ENCODE peak calls at places on chromosomes 7 and 10, in seven cellular contexts. One of them, this sample, is unnamed.

GRCh38 chr10:59324597-59324996 is 37.8 kb downstream of the FAM13C start:
- DNase-seq in A549: no peak
- DNase-seq in activated CD8-positive, alpha-beta memory T cell treated with anti-CD3 and anti-CD28 coated beads for 4 hours: no peak
- DNase-seq in stimulated activated naive CD8-positive, alpha-beta T cell treated with anti-CD3 and anti-CD28 coated beads, Interleukin-15, Interleukin-2, amounts not matched to agents 100 U/mL and 50 U/mL, for 24 hours: no peak
- DNase-seq in iPS-NIHi11: no peak
- DNase-seq in stimulated activated CD8-positive, alpha-beta memory T cell treated with anti-CD3 and anti-CD28 coated beads, Interleukin-7, amount 100 ng/mL, for 48 hours: no peak
- DNase-seq in endothelial cell: no peak
- DNase-seq in this sample: no peak

GRCh38 chr7:80896856-80897598 is 21.8 kb downstream of the SEMA3C start:
- DNase-seq in A549: no peak
- DNase-seq in activated CD8-positive, alpha-beta memory T cell treated with anti-CD3 and anti-CD28 coated beads for 4 hours: no peak
- DNase-seq in stimulated activated naive CD8-positive, alpha-beta T cell treated with anti-CD3 and anti-CD28 coated beads, Interleukin-15, Interleukin-2, amounts not matched to agents 100 U/mL and 50 U/mL, for 24 hours: no peak
- DNase-seq in iPS-NIHi11: no peak
- DNase-seq in stimulated activated CD8-positive, alpha-beta memory T cell treated with anti-CD3 and anti-CD28 coated beads, Interleukin-7, amount 100 ng/mL, for 48 hours: no peak
- DNase-seq in endothelial cell: no peak
- DNase-seq in this sample: no peak

GRCh38 chr10:48681749-48682148 is 2.9 kb upstream of the WDFY4 start:
- DNase-seq in A549: no peak
- DNase-seq in activated CD8-positive, alpha-beta memory T cell treated with anti-CD3 and anti-CD28 coated beads for 4 hours: no peak
- DNase-seq in stimulated activated naive CD8-positive, alpha-beta T cell treated with anti-CD3 and anti-CD28 coated beads, Interleukin-15, Interleukin-2, amounts not matched to agents 100 U/mL and 50 U/mL, for 24 hours: no peak
- DNase-seq in iPS-NIHi11: no peak
- DNase-seq in stimulated activated CD8-positive, alpha-beta memory T cell treated with anti-CD3 and anti-CD28 coated beads, Interleukin-7, amount 100 ng/mL, for 48 hours: no peak
- DNase-seq in endothelial cell: no peak
- DNase-seq in this sample: no peak

GRCh38 chr7:5043661-5044060 is 2.0 kb upstream of the RBAK start:
- DNase-seq in A549: no peak
- DNase-seq in activated CD8-positive, alpha-beta memory T cell treated with anti-CD3 and anti-CD28 coated beads for 4 hours: no peak
- DNase-seq in stimulated activated naive CD8-positive, alpha-beta T cell treated with anti-CD3 and anti-CD28 coated beads, Interleukin-15, Interleukin-2, amounts not matched to agents 100 U/mL and 50 U/mL, for 24 hours: no peak
- DNase-seq in iPS-NIHi11: no peak
- DNase-seq in stimulated activated CD8-positive, alpha-beta memory T cell treated with anti-CD3 and anti-CD28 coated beads, Interleukin-7, amount 100 ng/mL, for 48 hours: no peak
- DNase-seq in endothelial cell: no peak
- DNase-seq in this sample: no peak

GRCh38 chr7:98828368-98828767 is 41.4 kb downstream of the TMEM130 start:
- DNase-seq in A549: no peak
- DNase-seq in activated CD8-positive, alpha-beta memory T cell treated with anti-CD3 and anti-CD28 coated beads for 4 hours: no peak
- DNase-seq in stimulated activated naive CD8-positive, alpha-beta T cell treated with anti-CD3 and anti-CD28 coated beads, Interleukin-15, Interleukin-2, amounts not matched to agents 100 U/mL and 50 U/mL, for 24 hours: no peak
- DNase-seq in iPS-NIHi11: no peak
- DNase-seq in stimulated activated CD8-positive, alpha-beta memory T cell treated with anti-CD3 and anti-CD28 coated beads, Interleukin-7, amount 100 ng/mL, for 48 hours: no peak
- DNase-seq in endothelial cell: no peak
- DNase-seq in this sample: no peak

GRCh38 chr7:100504887-100505611 is 21.3 kb downstream of the NYAP1 start:
- DNase-seq in A549: no peak
- DNase-seq in activated CD8-positive, alpha-beta memory T cell treated with anti-CD3 and anti-CD28 coated beads for 4 hours: no peak
- DNase-seq in stimulated activated naive CD8-positive, alpha-beta T cell treated with anti-CD3 and anti-CD28 coated beads, Interleukin-15, Interleukin-2, amounts not matched to agents 100 U/mL and 50 U/mL, for 24 hours: no peak
- DNase-seq in iPS-NIHi11: no peak
- DNase-seq in stimulated activated CD8-positive, alpha-beta memory T cell treated with anti-CD3 and anti-CD28 coated beads, Interleukin-7, amount 100 ng/mL, for 48 hours: no peak
- DNase-seq in endothelial cell: no peak
- DNase-seq in this sample: no peak

GRCh38 chr10:1398626-1399410 is 338.5 kb downstream of the ADARB2 start:
- DNase-seq in A549: no peak
- DNase-seq in activated CD8-positive, alpha-beta memory T cell treated with anti-CD3 and anti-CD28 coated beads for 4 hours: no peak
- DNase-seq in stimulated activated naive CD8-positive, alpha-beta T cell treated with anti-CD3 and anti-CD28 coated beads, Interleukin-15, Interleukin-2, amounts not matched to agents 100 U/mL and 50 U/mL, for 24 hours: no peak
- DNase-seq in iPS-NIHi11: no peak
- DNase-seq in stimulated activated CD8-positive, alpha-beta memory T cell treated with anti-CD3 and anti-CD28 coated beads, Interleukin-7, amount 100 ng/mL, for 48 hours: no peak
- DNase-seq in endothelial cell: no peak
- DNase-seq in this sample: no peak

GRCh38 chr7:29449569-29450260 is 113.9 kb upstream of the PRR15 start:
- DNase-seq in A549: peak; percentile 65
- DNase-seq in activated CD8-positive, alpha-beta memory T cell treated with anti-CD3 and anti-CD28 coated beads for 4 hours: no peak
- DNase-seq in stimulated activated naive CD8-positive, alpha-beta T cell treated with anti-CD3 and anti-CD28 coated beads, Interleukin-15, Interleukin-2, amounts not matched to agents 100 U/mL and 50 U/mL, for 24 hours: no peak
- DNase-seq in iPS-NIHi11: no peak
- DNase-seq in stimulated activated CD8-positive, alpha-beta memory T cell treated with anti-CD3 and anti-CD28 coated beads, Interleukin-7, amount 100 ng/mL, for 48 hours: no peak
- DNase-seq in endothelial cell: no peak
- DNase-seq in this sample: no peak

GRCh38 chr10:93498196-93498595 is 1.8 kb downstream of the CEP55 start:
- DNase-seq in A549: no peak
- DNase-seq in activated CD8-positive, alpha-beta memory T cell treated with anti-CD3 and anti-CD28 coated beads for 4 hours: no peak
- DNase-seq in stimulated activated naive CD8-positive, alpha-beta T cell treated with anti-CD3 and anti-CD28 coated beads, Interleukin-15, Interleukin-2, amounts not matched to agents 100 U/mL and 50 U/mL, for 24 hours: no peak
- DNase-seq in iPS-NIHi11: no peak
- DNase-seq in stimulated activated CD8-positive, alpha-beta memory T cell treated with anti-CD3 and anti-CD28 coated beads, Interleukin-7, amount 100 ng/mL, for 48 hours: no peak
- DNase-seq in endothelial cell: no peak
- DNase-seq in this sample: no peak

GRCh38 chr10:60048146-60048545 is 141.8 kb upstream of the CCDC6 start:
- DNase-seq in A549: no peak
- DNase-seq in activated CD8-positive, alpha-beta memory T cell treated with anti-CD3 and anti-CD28 coated beads for 4 hours: no peak
- DNase-seq in stimulated activated naive CD8-positive, alpha-beta T cell treated with anti-CD3 and anti-CD28 coated beads, Interleukin-15, Interleukin-2, amounts not matched to agents 100 U/mL and 50 U/mL, for 24 hours: no peak
- DNase-seq in iPS-NIHi11: peak; percentile 61
- DNase-seq in stimulated activated CD8-positive, alpha-beta memory T cell treated with anti-CD3 and anti-CD28 coated beads, Interleukin-7, amount 100 ng/mL, for 48 hours: no peak
- DNase-seq in endothelial cell: peak; percentile 14
- DNase-seq in this sample: no peak

GRCh38 chr7:139016931-139017511 is 18.8 kb downstream of the ZC3HAV1L start:
- DNase-seq in A549: peak; percentile 95
- DNase-seq in activated CD8-positive, alpha-beta memory T cell treated with anti-CD3 and anti-CD28 coated beads for 4 hours: peak; percentile 33
- DNase-seq in stimulated activated naive CD8-positive, alpha-beta T cell treated with anti-CD3 and anti-CD28 coated beads, Interleukin-15, Interleukin-2, amounts not matched to agents 100 U/mL and 50 U/mL, for 24 hours: peak; percentile 57
- DNase-seq in iPS-NIHi11: peak; percentile 87
- DNase-seq in stimulated activated CD8-positive, alpha-beta memory T cell treated with anti-CD3 and anti-CD28 coated beads, Interleukin-7, amount 100 ng/mL, for 48 hours: peak; percentile 8
- DNase-seq in endothelial cell: peak; percentile 57
- DNase-seq in this sample: peak; percentile 25

GRCh38 chr7:67724955-67725354 is 728.3 kb downstream of the TYW1 start:
- DNase-seq in A549: no peak
- DNase-seq in activated CD8-positive, alpha-beta memory T cell treated with anti-CD3 and anti-CD28 coated beads for 4 hours: no peak
- DNase-seq in stimulated activated naive CD8-positive, alpha-beta T cell treated with anti-CD3 and anti-CD28 coated beads, Interleukin-15, Interleukin-2, amounts not matched to agents 100 U/mL and 50 U/mL, for 24 hours: no peak
- DNase-seq in iPS-NIHi11: no peak
- DNase-seq in stimulated activated CD8-positive, alpha-beta memory T cell treated with anti-CD3 and anti-CD28 coated beads, Interleukin-7, amount 100 ng/mL, for 48 hours: no peak
- DNase-seq in endothelial cell: no peak
- DNase-seq in this sample: no peak

GRCh38 chr7:97004931-97005763 is at the start of gene DLX6:
- DNase-seq in A549: peak; percentile 89
- DNase-seq in activated CD8-positive, alpha-beta memory T cell treated with anti-CD3 and anti-CD28 coated beads for 4 hours: no peak
- DNase-seq in stimulated activated naive CD8-positive, alpha-beta T cell treated with anti-CD3 and anti-CD28 coated beads, Interleukin-15, Interleukin-2, amounts not matched to agents 100 U/mL and 50 U/mL, for 24 hours: peak; percentile 56
- DNase-seq in iPS-NIHi11: peak; percentile 88
- DNase-seq in stimulated activated CD8-positive, alpha-beta memory T cell treated with anti-CD3 and anti-CD28 coated beads, Interleukin-7, amount 100 ng/mL, for 48 hours: no peak
- DNase-seq in endothelial cell: no peak
- DNase-seq in this sample: peak; percentile 88

GRCh38 chr7:40758590-40758989 is 623.8 kb downstream of the SUGCT start:
- DNase-seq in A549: no peak
- DNase-seq in activated CD8-positive, alpha-beta memory T cell treated with anti-CD3 and anti-CD28 coated beads for 4 hours: no peak
- DNase-seq in stimulated activated naive CD8-positive, alpha-beta T cell treated with anti-CD3 and anti-CD28 coated beads, Interleukin-15, Interleukin-2, amounts not matched to agents 100 U/mL and 50 U/mL, for 24 hours: no peak
- DNase-seq in iPS-NIHi11: no peak
- DNase-seq in stimulated activated CD8-positive, alpha-beta memory T cell treated with anti-CD3 and anti-CD28 coated beads, Interleukin-7, amount 100 ng/mL, for 48 hours: no peak
- DNase-seq in endothelial cell: no peak
- DNase-seq in this sample: no peak

GRCh38 chr10:90394306-90394705 is 463.5 kb downstream of the HTR7 start:
- DNase-seq in A549: no peak
- DNase-seq in activated CD8-positive, alpha-beta memory T cell treated with anti-CD3 and anti-CD28 coated beads for 4 hours: no peak
- DNase-seq in stimulated activated naive CD8-positive, alpha-beta T cell treated with anti-CD3 and anti-CD28 coated beads, Interleukin-15, Interleukin-2, amounts not matched to agents 100 U/mL and 50 U/mL, for 24 hours: no peak
- DNase-seq in iPS-NIHi11: peak; percentile 30
- DNase-seq in stimulated activated CD8-positive, alpha-beta memory T cell treated with anti-CD3 and anti-CD28 coated beads, Interleukin-7, amount 100 ng/mL, for 48 hours: no peak
- DNase-seq in endothelial cell: no peak
- DNase-seq in this sample: no peak

GRCh38 chr7:8284606-8285005 is 22.6 kb upstream of the ICA1 start:
- DNase-seq in A549: no peak
- DNase-seq in activated CD8-positive, alpha-beta memory T cell treated with anti-CD3 and anti-CD28 coated beads for 4 hours: no peak
- DNase-seq in stimulated activated naive CD8-positive, alpha-beta T cell treated with anti-CD3 and anti-CD28 coated beads, Interleukin-15, Interleukin-2, amounts not matched to agents 100 U/mL and 50 U/mL, for 24 hours: no peak
- DNase-seq in iPS-NIHi11: no peak
- DNase-seq in stimulated activated CD8-positive, alpha-beta memory T cell treated with anti-CD3 and anti-CD28 coated beads, Interleukin-7, amount 100 ng/mL, for 48 hours: no peak
- DNase-seq in endothelial cell: no peak
- DNase-seq in this sample: no peak

GRCh38 chr7:45153238-45153637 is 4.4 kb upstream of the RAMP3 start:
- DNase-seq in A549: no peak
- DNase-seq in activated CD8-positive, alpha-beta memory T cell treated with anti-CD3 and anti-CD28 coated beads for 4 hours: no peak
- DNase-seq in stimulated activated naive CD8-positive, alpha-beta T cell treated with anti-CD3 and anti-CD28 coated beads, Interleukin-15, Interleukin-2, amounts not matched to agents 100 U/mL and 50 U/mL, for 24 hours: no peak
- DNase-seq in iPS-NIHi11: no peak
- DNase-seq in stimulated activated CD8-positive, alpha-beta memory T cell treated with anti-CD3 and anti-CD28 coated beads, Interleukin-7, amount 100 ng/mL, for 48 hours: no peak
- DNase-seq in endothelial cell: no peak
- DNase-seq in this sample: no peak

GRCh38 chr10:62779487-62780248 is 24.9 kb upstream of the ADO start:
- DNase-seq in A549: no peak
- DNase-seq in activated CD8-positive, alpha-beta memory T cell treated with anti-CD3 and anti-CD28 coated beads for 4 hours: peak; percentile 91
- DNase-seq in stimulated activated naive CD8-positive, alpha-beta T cell treated with anti-CD3 and anti-CD28 coated beads, Interleukin-15, Interleukin-2, amounts not matched to agents 100 U/mL and 50 U/mL, for 24 hours: peak; percentile 89
- DNase-seq in iPS-NIHi11: no peak
- DNase-seq in stimulated activated CD8-positive, alpha-beta memory T cell treated with anti-CD3 and anti-CD28 coated beads, Interleukin-7, amount 100 ng/mL, for 48 hours: peak; percentile 56
- DNase-seq in endothelial cell: no peak
- DNase-seq in this sample: no peak

GRCh38 chr10:9219860-9220259 is 1165.4 kb downstream of the GATA3 start:
- DNase-seq in A549: no peak
- DNase-seq in activated CD8-positive, alpha-beta memory T cell treated with anti-CD3 and anti-CD28 coated beads for 4 hours: no peak
- DNase-seq in stimulated activated naive CD8-positive, alpha-beta T cell treated with anti-CD3 and anti-CD28 coated beads, Interleukin-15, Interleukin-2, amounts not matched to agents 100 U/mL and 50 U/mL, for 24 hours: no peak
- DNase-seq in iPS-NIHi11: no peak
- DNase-seq in stimulated activated CD8-positive, alpha-beta memory T cell treated with anti-CD3 and anti-CD28 coated beads, Interleukin-7, amount 100 ng/mL, for 48 hours: no peak
- DNase-seq in endothelial cell: no peak
- DNase-seq in this sample: no peak

GRCh38 chr7:40644454-40645188 is 509.8 kb downstream of the SUGCT start:
- DNase-seq in A549: no peak
- DNase-seq in activated CD8-positive, alpha-beta memory T cell treated with anti-CD3 and anti-CD28 coated beads for 4 hours: no peak
- DNase-seq in stimulated activated naive CD8-positive, alpha-beta T cell treated with anti-CD3 and anti-CD28 coated beads, Interleukin-15, Interleukin-2, amounts not matched to agents 100 U/mL and 50 U/mL, for 24 hours: peak; percentile 9
- DNase-seq in iPS-NIHi11: no peak
- DNase-seq in stimulated activated CD8-positive, alpha-beta memory T cell treated with anti-CD3 and anti-CD28 coated beads, Interleukin-7, amount 100 ng/mL, for 48 hours: no peak
- DNase-seq in endothelial cell: no peak
- DNase-seq in this sample: no peak

GRCh38 chr10:124681626-124682552 is 62.3 kb downstream of the FAM53B start:
- DNase-seq in A549: no peak
- DNase-seq in activated CD8-positive, alpha-beta memory T cell treated with anti-CD3 and anti-CD28 coated beads for 4 hours: no peak
- DNase-seq in stimulated activated naive CD8-positive, alpha-beta T cell treated with anti-CD3 and anti-CD28 coated beads, Interleukin-15, Interleukin-2, amounts not matched to agents 100 U/mL and 50 U/mL, for 24 hours: no peak
- DNase-seq in iPS-NIHi11: no peak
- DNase-seq in stimulated activated CD8-positive, alpha-beta memory T cell treated with anti-CD3 and anti-CD28 coated beads, Interleukin-7, amount 100 ng/mL, for 48 hours: no peak
- DNase-seq in endothelial cell: no peak
- DNase-seq in this sample: no peak

GRCh38 chr7:136184719-136185118 is 207.6 kb upstream of the MTPN start:
- DNase-seq in A549: no peak
- DNase-seq in activated CD8-positive, alpha-beta memory T cell treated with anti-CD3 and anti-CD28 coated beads for 4 hours: no peak
- DNase-seq in stimulated activated naive CD8-positive, alpha-beta T cell treated with anti-CD3 and anti-CD28 coated beads, Interleukin-15, Interleukin-2, amounts not matched to agents 100 U/mL and 50 U/mL, for 24 hours: no peak
- DNase-seq in iPS-NIHi11: no peak
- DNase-seq in stimulated activated CD8-positive, alpha-beta memory T cell treated with anti-CD3 and anti-CD28 coated beads, Interleukin-7, amount 100 ng/mL, for 48 hours: no peak
- DNase-seq in endothelial cell: no peak
- DNase-seq in this sample: no peak

GRCh38 chr10:86936661-86937501 is 20.5 kb downstream of the MMRN2 start:
- DNase-seq in A549: no peak
- DNase-seq in activated CD8-positive, alpha-beta memory T cell treated with anti-CD3 and anti-CD28 coated beads for 4 hours: no peak
- DNase-seq in stimulated activated naive CD8-positive, alpha-beta T cell treated with anti-CD3 and anti-CD28 coated beads, Interleukin-15, Interleukin-2, amounts not matched to agents 100 U/mL and 50 U/mL, for 24 hours: no peak
- DNase-seq in iPS-NIHi11: no peak
- DNase-seq in stimulated activated CD8-positive, alpha-beta memory T cell treated with anti-CD3 and anti-CD28 coated beads, Interleukin-7, amount 100 ng/mL, for 48 hours: no peak
- DNase-seq in endothelial cell: no peak
- DNase-seq in this sample: no peak

GRCh38 chr10:52729259-52730104 is 43.1 kb downstream of the MBL2 start:
- DNase-seq in A549: peak; percentile 35
- DNase-seq in activated CD8-positive, alpha-beta memory T cell treated with anti-CD3 and anti-CD28 coated beads for 4 hours: no peak
- DNase-seq in stimulated activated naive CD8-positive, alpha-beta T cell treated with anti-CD3 and anti-CD28 coated beads, Interleukin-15, Interleukin-2, amounts not matched to agents 100 U/mL and 50 U/mL, for 24 hours: no peak
- DNase-seq in iPS-NIHi11: peak; percentile 32
- DNase-seq in stimulated activated CD8-positive, alpha-beta memory T cell treated with anti-CD3 and anti-CD28 coated beads, Interleukin-7, amount 100 ng/mL, for 48 hours: no peak
- DNase-seq in endothelial cell: no peak
- DNase-seq in this sample: no peak

GRCh38 chr10:47104786-47105385 is 193.7 kb downstream of the PTPN20 start:
- DNase-seq in A549: no peak
- DNase-seq in activated CD8-positive, alpha-beta memory T cell treated with anti-CD3 and anti-CD28 coated beads for 4 hours: no peak
- DNase-seq in stimulated activated naive CD8-positive, alpha-beta T cell treated with anti-CD3 and anti-CD28 coated beads, Interleukin-15, Interleukin-2, amounts not matched to agents 100 U/mL and 50 U/mL, for 24 hours: no peak
- DNase-seq in iPS-NIHi11: no peak
- DNase-seq in stimulated activated CD8-positive, alpha-beta memory T cell treated with anti-CD3 and anti-CD28 coated beads, Interleukin-7, amount 100 ng/mL, for 48 hours: no peak
- DNase-seq in endothelial cell: no peak
- DNase-seq in this sample: no peak

This sample was measured in SW 1271.